ENCODE peak calls at places on chromosomes 13 and 19, in four cellular contexts. Y is H9, N is H1, O is neuronal stem cell. T is an unnamed sample.

GRCh38 chr19:27776020-27776419 is 1436.9 kb downstream of the UQCRFS1 start:
- DNase-seq in O (no peak), Y (peak), N (no peak), T (peak)

GRCh38 chr13:69690999-69691398 is 416.6 kb upstream of the ATXN8OS start:
- DNase-seq in Y (no peak), N (no peak), O (no peak), T (no peak)

GRCh38 chr19:5718032-5718578 is 1.8 kb downstream of the LONP1 start:
- DNase-seq in O (no peak), Y (no peak), N (no peak), T (peak)

GRCh38 chr13:111904701-111905608 is 162.0 kb upstream of the SOX1 start:
- DNase-seq in Y (peak), O (no peak), N (no peak), T (no peak)

GRCh38 chr19:14112051-14112808 is 5.3 kb downstream of the PRKACA start:
- DNase-seq in O (no peak), Y (no peak), N (no peak), T (no peak)

GRCh38 chr13:66940113-66940512 is 290.0 kb downstream of the PCDH9 start:
- DNase-seq in N (no peak), Y (no peak), O (no peak), T (no peak)

GRCh38 chr13:36536546-36536945 is 104.3 kb downstream of the CCNA1 start:
- DNase-seq in O (no peak), Y (no peak), N (no peak), T (no peak)

GRCh38 chr19:45681391-45682015 is 10.2 kb downstream of the SNRPD2 start:
- DNase-seq in N (no peak), Y (peak), O (peak), T (peak)

GRCh38 chr19:56314018-56314583 is 538 bp downstream of the ZSCAN5A start:
- DNase-seq in N (peak), Y (no peak), O (no peak), T (no peak)

GRCh38 chr19:37932985-37933953 is 26.3 kb downstream of the SIPA1L3 start:
- DNase-seq in N (no peak), Y (peak), O (no peak), T (peak)

GRCh38 chr13:106277483-106278154 is 257.8 kb downstream of the EFNB2 start:
- DNase-seq in N (no peak), O (no peak), Y (no peak), T (no peak)

GRCh38 chr13:20127263-20127562 is 33.6 kb downstream of the GJA3 start:
- DNase-seq in N (no peak), Y (no peak), O (no peak), T (no peak)

GRCh38 chr19:13717194-13717643 is 47.1 kb upstream of the MRI1 start:
- DNase-seq in Y (no peak), O (no peak), N (no peak), T (no peak)

GRCh38 chr13:84088996-84089395 is 206.7 kb upstream of the SLITRK1 start:
- DNase-seq in Y (no peak), O (no peak), N (no peak), T (no peak)

GRCh38 chr13:80001510-80001842 is 339.4 kb downstream of the SPRY2 start:
- DNase-seq in Y (no peak), O (no peak), N (no peak), T (no peak)

GRCh38 chr19:2398735-2399305 is 28.6 kb downstream of the TIMM13 start:
- DNase-seq in Y (no peak), N (no peak), O (no peak), T (no peak)

GRCh38 chr19:47283405-47284059 is 8.8 kb downstream of the INAFM1 start:
- DNase-seq in O (no peak), Y (no peak), N (no peak), T (no peak)

GRCh38 chr13:82298110-82298509 is 1584.2 kb downstream of the SLITRK1 start:
- DNase-seq in O (no peak), Y (no peak), N (no peak), T (no peak)

GRCh38 chr19:42065511-42065910 is 4.5 kb downstream of the GRIK5 start:
- DNase-seq in Y (no peak), O (no peak), N (no peak), T (no peak)
- H2BK15ac ChIP-seq in Y (no peak), O (no peak), N (no peak), T (no peak)

DNA sequence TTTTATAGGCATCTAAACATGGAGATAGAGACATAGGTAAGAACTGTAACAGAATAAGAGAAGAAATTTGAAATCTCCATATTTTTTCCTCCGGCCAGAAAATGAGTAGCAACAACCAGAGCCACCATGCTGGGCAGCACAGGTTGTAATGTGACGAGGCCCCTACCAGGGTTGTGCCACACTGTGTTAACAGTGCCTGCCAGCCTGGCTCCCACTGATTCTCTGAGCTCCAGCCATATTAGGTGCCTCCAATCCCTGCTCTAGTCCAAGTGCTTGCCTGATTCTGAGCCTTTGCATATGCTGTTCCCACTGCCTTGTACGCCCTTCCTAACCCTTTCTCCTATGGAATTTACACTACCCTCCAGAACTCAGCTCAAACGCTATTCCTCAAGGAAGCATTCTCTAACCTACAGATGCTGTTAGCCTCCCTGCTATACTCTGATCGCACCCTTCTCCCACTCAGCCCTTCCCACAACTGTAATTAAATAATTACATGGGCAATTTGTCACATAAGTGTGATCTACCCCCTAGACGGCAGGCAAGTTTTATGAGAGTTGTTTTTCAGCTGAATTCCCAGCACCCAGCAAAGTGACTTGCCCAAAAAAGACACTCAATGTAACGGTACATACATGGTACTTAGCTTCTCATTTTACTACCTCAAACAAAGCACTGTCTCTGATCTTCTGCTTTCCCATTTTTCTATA is 37.6 kb upstream of the STARD13 start:
- DNase-seq in O (no peak), N (no peak), Y (no peak), T (no peak)
- H3K14ac ChIP-seq in O (no peak), N (no peak), Y (no peak), T (no peak)

GRCh38 chr13:29674532-29674931 is 79.0 kb upstream of the SLC7A1 start:
- DNase-seq in N (no peak), O (no peak), Y (no peak), T (peak)

GRCh38 chr13:29676941-29677452 is 81.5 kb upstream of the SLC7A1 start:
- DNase-seq in Y (no peak), O (no peak), N (no peak), T (no peak)

GRCh38 chr13:29679357-29680050 is 84.0 kb upstream of the SLC7A1 start:
- DNase-seq in N (no peak), O (no peak), Y (no peak), T (peak)

GRCh38 chr13:29677627-29678026 is 82.1 kb upstream of the SLC7A1 start:
- DNase-seq in O (no peak), N (no peak), Y (no peak), T (no peak)

DNA sequence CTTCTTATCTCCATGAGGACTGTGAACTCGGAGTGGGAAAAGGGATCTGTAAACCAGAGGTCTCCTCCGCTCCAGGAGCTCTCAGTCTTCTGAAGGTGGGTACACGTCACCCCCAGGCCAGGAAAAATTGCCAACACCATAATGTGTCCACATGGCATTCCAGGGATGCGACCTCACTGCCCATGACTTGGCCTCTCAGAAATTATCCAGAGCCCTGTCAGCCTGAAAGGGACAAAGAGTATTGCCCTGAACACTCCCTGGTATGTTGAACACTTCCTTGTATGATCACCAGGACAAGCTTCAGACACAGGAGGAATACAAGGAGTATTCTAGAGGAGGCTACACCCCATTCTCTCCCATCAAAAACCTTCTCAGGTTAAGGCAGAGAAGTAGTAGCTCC is 81.0 kb upstream of the SLC7A1 start:
- DNase-seq in Y (no peak), N (no peak), O (no peak), T (peak)
- H2BK12ac ChIP-seq in Y (no peak), N (no peak), O (no peak), T (peak)

DNA sequence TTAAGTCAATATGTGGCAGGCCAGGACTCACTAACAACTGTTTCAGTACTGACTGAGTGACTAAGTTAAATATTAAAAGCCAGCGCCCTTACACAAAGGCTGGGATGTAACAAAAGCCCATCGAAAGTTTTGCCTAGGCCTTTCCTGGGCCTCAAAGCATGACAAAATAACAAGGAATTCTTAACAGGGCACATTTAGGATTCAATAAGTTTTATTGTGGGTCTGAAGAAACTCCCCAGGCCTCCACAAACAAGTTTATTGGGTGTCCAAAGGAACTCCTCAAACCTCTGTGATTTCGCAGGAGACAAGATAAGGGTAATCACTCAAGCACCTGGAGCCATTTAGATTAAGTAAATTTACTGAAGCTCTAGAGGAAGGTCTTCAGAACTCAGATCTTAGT is 130.7 kb upstream of the SGCG start:
- DNase-seq in O (no peak), Y (no peak), N (no peak), T (no peak)
- H2BK15ac ChIP-seq in O (no peak), Y (no peak), N (no peak), T (no peak)

GRCh38 chr19:33477781-33478180 is 43.8 kb downstream of the PEPD start:
- DNase-seq in N (no peak), Y (no peak), O (no peak), T (no peak)
- H3K14ac ChIP-seq in N (no peak), Y (no peak), O (no peak), T (no peak)

DNA sequence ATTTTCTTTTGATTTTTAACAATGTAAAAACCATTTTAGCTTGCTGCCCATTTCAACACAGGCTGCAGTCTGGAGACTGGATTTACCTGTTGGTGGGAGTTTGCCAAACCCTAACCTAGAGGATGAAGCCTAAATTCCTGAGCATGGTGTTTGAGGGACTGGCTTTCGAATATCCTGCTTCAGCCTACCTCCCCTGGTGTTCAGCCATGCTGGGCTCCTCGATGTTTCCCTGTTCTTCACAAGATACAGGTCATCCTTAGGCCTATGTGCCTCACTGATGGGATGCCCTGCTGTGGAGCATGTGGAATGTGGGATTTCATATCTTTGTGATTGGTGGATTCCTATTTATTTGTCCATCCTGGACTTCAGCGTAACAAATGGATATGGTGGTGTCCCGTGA is 20.4 kb upstream of the ERCC5 start:
- DNase-seq in Y (peak), N (no peak), O (no peak), T (no peak)
- H2BK12ac ChIP-seq in Y (no peak), N (no peak), O (no peak), T (no peak)

T was measured in mesenchymal stem cell.